ENCODE peak calls at places on chromosomes 6 and 20, in ten cellular contexts. E, B, V, W, Z, D, M, G, T and H are unnamed samples. For H3K4me1 and H3K27me3, the result is how much of the 10 kb centered on the place peaks cover.

GRCh38 chr20:46088409-46089075 is 1.2 kb downstream of the NCOA5 start:
- DNase-seq in D (peak), Z (peak), W (no peak), G (no peak), T (no peak), B (no peak), V (no peak), M (no peak), E (no peak), H (no peak)

GRCh38 chr20:53621482-53622246 is 28.0 kb upstream of the ZNF217 start:
- DNase-seq in W (peak), B (no peak), D (peak), T (peak), Z (peak), G (peak), E (peak), V (no peak), M (no peak), H (no peak)

GRCh38 chr20:25309395-25310267 is 61.7 kb downstream of the PYGB start:
- DNase-seq in G (no peak), E (peak), T (peak), D (peak), M (no peak), W (peak), Z (peak), V (peak), B (peak), H (no peak)

GRCh38 chr6:112231609-112232060 is 22.7 kb downstream of the LAMA4 start:
- DNase-seq in T (no peak), D (no peak), V (no peak), G (no peak), W (no peak), Z (no peak), E (no peak), B (no peak), M (no peak), H (no peak)

GRCh38 chr20:8914421-8914820 is 154.5 kb upstream of the PLCB4 start:
- DNase-seq in E (no peak), M (no peak), G (no peak), T (no peak), D (no peak), Z (no peak), V (no peak), B (no peak), W (no peak), H (no peak)

GRCh38 chr6:148825492-148825891 is 78.7 kb downstream of the UST start:
- DNase-seq in Z (no peak), E (no peak), D (no peak), T (no peak), G (no peak), V (no peak), B (no peak), W (no peak), M (no peak), H (no peak)

GRCh38 chr6:103191391-103192093 is 1668.2 kb downstream of the HACE1 start:
- DNase-seq in D (no peak), V (no peak), T (no peak), M (no peak), Z (no peak), W (no peak), B (no peak), G (no peak), E (no peak), H (no peak)

GRCh38 chr20:54093423-54094267 is 23.3 kb upstream of the BCAS1 start:
- DNase-seq in W (no peak), D (no peak), T (no peak), B (no peak), V (no peak), E (no peak), G (no peak), Z (no peak), M (no peak), H (no peak)

GRCh38 chr6:126444874-126445273 is 105.0 kb downstream of the CENPW start:
- DNase-seq in T (no peak), B (no peak), Z (no peak), V (no peak), E (no peak), G (no peak), D (peak), W (no peak), M (no peak), H (no peak)

DNA sequence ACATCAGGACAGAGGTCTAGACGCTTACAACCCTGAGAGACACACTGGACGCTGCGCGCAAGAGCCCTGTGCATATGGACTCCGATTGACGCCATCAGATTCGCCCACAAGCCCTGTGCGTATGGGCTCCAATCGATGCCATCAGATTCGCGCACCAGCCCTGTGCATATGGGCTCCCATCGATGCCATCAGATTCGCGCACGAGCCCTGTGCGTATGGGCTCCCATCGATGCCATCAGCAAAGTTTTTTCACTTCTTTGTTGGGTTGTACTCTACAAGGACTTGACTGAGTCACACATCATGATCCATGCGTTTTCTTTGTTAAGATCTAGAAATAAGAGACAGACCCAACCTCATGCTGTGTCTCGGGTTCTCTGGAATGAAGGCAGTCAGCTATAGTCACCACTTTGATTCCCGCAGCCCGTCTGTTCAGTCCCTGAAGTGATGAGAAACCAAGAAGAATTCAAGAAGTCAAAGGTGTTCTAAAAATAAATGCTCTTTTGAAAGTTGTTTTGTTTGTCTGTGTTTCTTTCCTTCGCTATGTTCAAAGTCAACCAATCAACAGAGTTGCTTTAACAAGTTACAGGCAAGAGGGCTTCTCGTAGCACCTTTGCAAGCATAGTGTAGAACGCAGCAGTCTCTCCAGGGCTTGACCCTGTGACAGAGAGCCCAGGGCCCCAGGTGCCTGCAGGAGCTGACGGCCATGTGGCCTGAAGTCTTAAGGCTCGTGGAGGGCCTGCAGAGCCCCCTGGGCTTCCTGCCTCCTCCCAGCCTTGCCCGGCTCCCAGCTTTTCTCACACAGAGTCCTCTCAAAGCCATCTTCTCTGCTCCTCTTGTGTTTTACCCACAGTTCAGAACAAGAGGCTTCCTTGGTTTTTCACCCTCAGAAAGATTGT is 7.9 kb downstream of the RPS6KA2 start:
- DNase-seq in W (no peak), T (no peak), G (no peak), Z (no peak), V (no peak), D (peak), M (no peak), E (no peak), B (no peak), H (no peak)
- H3K4me1 ChIP-seq in W (half or more), T (under half), G (under half), Z (under half), V (half or more), D (under half), M (under half), E (under half), B (under half), H (under half)

GRCh38 chr6:28266563-28266961 is 381 bp upstream of the ZSCAN26 start:
- DNase-seq in B (no peak), W (no peak), D (no peak), E (no peak), M (no peak), T (no peak), Z (no peak), V (no peak), G (no peak), H (no peak)

GRCh38 chr6:28267695-28268059 is 734 bp downstream of the ZSCAN26 start:
- DNase-seq in T (no peak), W (no peak), V (no peak), G (no peak), Z (no peak), B (no peak), D (no peak), M (no peak), E (no peak), H (no peak)

GRCh38 chr6:28266962-28267694 is at the start of gene ZSCAN26:
- DNase-seq in G (peak), Z (peak), W (peak), E (peak), V (peak), D (peak), T (peak), B (peak), M (peak), H (peak)

GRCh38 chr6:28263946-28264345 is 3.0 kb upstream of the ZSCAN26 start:
- DNase-seq in T (no peak), M (no peak), G (no peak), V (no peak), E (no peak), D (no peak), B (no peak), W (no peak), Z (no peak), H (no peak)

DNA sequence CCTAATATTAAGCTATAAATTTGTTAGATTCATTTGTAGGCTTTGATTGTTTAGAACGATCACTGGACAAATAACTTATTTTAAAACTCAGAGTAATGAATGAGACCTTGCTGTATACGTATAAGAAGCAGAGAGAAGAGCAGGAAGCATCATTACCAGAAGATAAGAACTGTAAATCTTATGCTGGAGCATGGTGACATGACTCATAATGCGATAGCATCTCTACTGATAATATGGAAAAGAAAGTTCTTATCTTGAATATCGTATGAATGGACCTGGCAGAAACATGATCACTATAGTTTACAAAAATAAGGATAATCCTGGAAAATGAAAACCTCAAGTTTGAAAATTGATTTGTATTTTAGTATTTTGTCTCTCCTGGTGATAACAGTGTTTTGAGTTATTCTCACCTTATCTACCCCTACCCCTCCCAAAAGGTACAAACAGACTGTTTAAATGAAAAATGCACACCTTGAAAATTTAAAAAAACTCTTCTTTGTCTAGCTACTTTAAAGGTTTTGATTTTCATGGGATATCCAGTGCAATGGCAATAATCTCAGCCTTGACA is 2.0 kb upstream of the ZSCAN26 start:
- DNase-seq in M (no peak), Z (no peak), G (no peak), W (no peak), D (peak), T (no peak), B (no peak), E (no peak), V (no peak), H (no peak)
- H3K27me3 ChIP-seq in M (under half), Z (under half), G (under half), W (under half), D (under half), T (under half), B (under half), E (under half), V (under half), H (under half)

DNA sequence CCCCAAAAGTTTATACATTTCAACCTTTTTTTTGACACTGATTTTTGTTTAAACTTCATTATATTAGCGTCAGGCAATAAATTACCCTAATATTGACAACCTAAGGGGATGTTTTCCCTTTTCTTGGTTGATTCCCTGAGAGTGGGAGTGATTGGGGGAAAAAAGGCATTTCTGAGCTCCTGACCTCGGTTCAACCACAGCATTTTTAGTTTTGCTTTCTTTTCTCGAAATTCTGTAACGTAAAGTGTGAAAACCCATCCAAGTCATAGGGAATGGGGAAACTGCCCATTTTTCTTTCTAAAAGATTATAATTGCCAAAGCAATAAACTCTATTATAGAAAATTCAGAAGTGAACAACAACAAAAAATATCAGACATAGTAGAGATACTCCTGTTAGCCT is 67.9 kb upstream of the SPACA1 start:
- DNase-seq in Z (peak), G (no peak), W (no peak), E (no peak), T (no peak), D (no peak), V (no peak), M (no peak), B (no peak), H (no peak)
- H3K27ac ChIP-seq in Z (no peak), G (no peak), W (no peak), E (no peak), T (no peak), D (no peak), V (no peak), M (no peak), B (no peak), H (no peak)

GRCh38 chr6:85404497-85405174 is 45.2 kb upstream of the NT5E start:
- DNase-seq in T (no peak), M (no peak), W (no peak), Z (no peak), B (peak), V (no peak), D (peak), E (no peak), G (no peak), H (no peak)
- H3K4me1 ChIP-seq in T (under half), M (under half), W (under half), Z (under half), B (under half), V (under half), D (under half), E (under half), G (under half), H (under half)

DNA sequence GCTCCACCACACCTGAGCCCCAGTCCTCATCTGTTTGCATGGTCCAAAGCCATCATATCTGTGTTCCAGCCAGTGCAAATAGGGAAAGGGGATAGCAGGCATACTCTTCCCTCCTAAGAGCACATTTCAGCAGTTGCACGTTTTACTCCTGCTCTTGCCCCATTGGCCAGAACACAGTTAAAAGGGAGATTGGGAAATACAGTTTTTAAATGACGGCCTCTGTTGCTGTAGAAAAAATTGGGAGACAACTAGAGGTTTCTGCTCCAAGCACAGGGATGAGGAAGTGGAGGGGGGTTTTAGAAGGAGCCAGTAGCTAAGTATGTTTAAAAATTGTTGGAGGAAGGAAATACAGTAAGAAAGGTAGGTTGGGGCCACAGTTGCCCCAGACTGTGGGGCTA is 14.6 kb upstream of the STK35 start:
- DNase-seq in D (no peak), G (no peak), T (no peak), E (no peak), W (no peak), M (no peak), Z (no peak), V (no peak), B (no peak), H (no peak)
- H3K27me3 ChIP-seq in D (half or more), G (under half), T (under half), E (under half), W (under half), M (under half), Z (under half), V (under half), B (under half), H (under half)

GRCh38 chr6:75449625-75450206 is 43.9 kb downstream of the FILIP1 start:
- DNase-seq in G (no peak), V (peak), B (no peak), Z (no peak), W (no peak), M (no peak), T (no peak), D (peak), E (no peak), H (no peak)
- H3K27ac ChIP-seq in G (no peak), V (peak), B (no peak), Z (no peak), W (no peak), M (no peak), T (no peak), D (peak), E (peak), H (no peak)

DNA sequence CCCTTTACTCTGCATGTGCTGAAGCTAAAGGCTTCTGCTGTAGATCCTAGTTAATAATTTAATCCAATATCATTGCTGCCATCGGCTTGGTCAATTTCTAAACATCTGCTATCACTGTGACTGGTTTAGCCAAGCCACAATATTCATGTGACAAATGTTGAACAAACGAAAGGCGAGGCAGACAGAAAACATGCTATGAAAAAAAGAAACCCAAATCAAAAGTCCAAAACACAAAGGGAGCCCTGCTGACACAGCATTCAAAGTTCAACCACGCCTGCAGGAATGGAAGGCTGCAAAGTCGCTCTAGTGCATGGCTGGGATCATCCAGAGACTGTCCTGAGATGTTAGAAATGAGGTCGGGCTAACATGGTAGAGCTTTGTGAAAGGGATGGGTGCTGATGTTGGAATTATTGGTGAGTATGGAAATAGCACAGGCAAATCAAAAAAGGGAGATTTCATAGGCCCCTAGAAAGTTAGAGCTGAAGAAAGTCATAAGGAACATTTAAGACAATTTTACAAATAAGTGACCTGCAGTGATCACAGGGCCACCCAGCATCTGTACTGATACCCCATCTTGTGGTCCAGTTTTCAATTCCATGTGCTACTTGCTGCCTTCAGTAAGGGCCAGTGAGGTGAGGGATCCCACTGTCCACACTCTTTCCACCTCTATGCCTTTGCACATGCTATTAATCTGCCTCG is 8.8 kb upstream of the NHSL1 start:
- DNase-seq in V (no peak), T (no peak), M (no peak), B (no peak), G (no peak), E (no peak), W (no peak), Z (no peak), D (no peak), H (no peak)
- H3K4me1 ChIP-seq in V (under half), T (under half), M (under half), B (under half), G (under half), E (under half), W (under half), Z (under half), D (under half), H (under half)